ENCODE peak calls at places on chromosomes 12 and 14, in four cellular contexts. L is HEK293T, O is HL-60, B is fibroblast of lung. X is an unnamed sample.

GRCh38 chr12:42588981-42589464 is 523 bp downstream of the PRICKLE1 start:
- DNase-seq in L (peak; percentile 59), O (peak; percentile 12), B (peak; percentile 48), X (peak; percentile 65)

GRCh38 chr12:50403001-50403440 is 2.3 kb downstream of the LARP4 start:
- DNase-seq in L (no peak), O (no peak), B (no peak), X (no peak)

GRCh38 chr14:26917086-26917485 is 319.3 kb upstream of the NOVA1 start:
- DNase-seq in L (peak; percentile 12), O (no peak), B (peak; percentile 78), X (no peak)

GRCh38 chr12:78534311-78534710 is 330.3 kb upstream of the SYT1 start:
- DNase-seq in L (no peak), O (no peak), B (no peak), X (no peak)

GRCh38 chr12:110927545-110927944 is 7.2 kb upstream of the MYL2 start:
- DNase-seq in L (no peak), O (no peak), B (no peak), X (no peak)

GRCh38 chr12:122998316-122998715 is 17.8 kb downstream of the ARL6IP4 start:
- DNase-seq in L (no peak), O (no peak), B (no peak), X (no peak)

GRCh38 chr12:53268637-53269562 is 801 bp downstream of the ESPL1 start:
- DNase-seq in L (no peak), O (no peak), B (peak; percentile 8), X (no peak)

GRCh38 chr14:43706901-43707300 is 800.2 kb downstream of the FSCB start:
- DNase-seq in L (no peak), O (no peak), B (peak; percentile 32), X (no peak)

GRCh38 chr12:109626378-109627115 is 53.0 kb downstream of the MVK start:
- DNase-seq in L (no peak), O (no peak), B (no peak), X (no peak)

GRCh38 chr12:10365716-10366433 is 24.0 kb downstream of the KLRK1 start:
- DNase-seq in L (peak; percentile 30), O (peak; percentile 6), B (peak; percentile 42), X (no peak)

GRCh38 chr12:50550530-50551223 is 45.9 kb downstream of the DIP2B start:
- DNase-seq in L (no peak), O (no peak), B (no peak), X (no peak)

GRCh38 chr14:97177635-97178034 is 380.5 kb downstream of the VRK1 start:
- DNase-seq in L (no peak), O (no peak), B (no peak), X (no peak)

GRCh38 chr12:41531147-41531829 is 343.2 kb downstream of the PDZRN4 start:
- DNase-seq in L (no peak), O (no peak), B (peak; percentile 32), X (no peak)

GRCh38 chr14:91244501-91244901 is at the start of gene GPR68:
- DNase-seq in L (no peak), O (peak; percentile 54), B (peak; percentile 74), X (peak; percentile 44)

GRCh38 chr12:58811346-58811745 is 109.0 kb downstream of the LRIG3 start:
- DNase-seq in L (no peak), O (peak; percentile 30), B (no peak), X (no peak)

GRCh38 chr12:58757422-58757821 is 162.9 kb downstream of the LRIG3 start:
- DNase-seq in L (no peak), O (no peak), B (peak; percentile 92), X (no peak)

GRCh38 chr12:46209165-46209564 is 59.7 kb downstream of the SLC38A1 start:
- DNase-seq in L (no peak), O (no peak), B (peak; percentile 63), X (no peak)

GRCh38 chr12:89345830-89346740 is 6.2 kb downstream of the DUSP6 start:
- DNase-seq in L (no peak), O (peak; percentile 98), B (peak; percentile 69), X (peak; percentile 47)

GRCh38 chr12:3492868-3493224 is 1.8 kb downstream of the PRMT8 start:
- DNase-seq in L (no peak), O (no peak), B (no peak), X (no peak)

GRCh38 chr12:121718653-121719239 is 6.2 kb downstream of the TMEM120B start:
- DNase-seq in L (no peak), O (no peak), B (no peak), X (no peak)

GRCh38 chr14:37142835-37143499 is 29.4 kb downstream of the SLC25A21 start:
- DNase-seq in L (no peak), O (no peak), B (peak; percentile 17), X (no peak)

GRCh38 chr14:65224799-65225198 is 122.5 kb upstream of the MAX start:
- DNase-seq in L (no peak), O (no peak), B (no peak), X (no peak)

GRCh38 chr12:19129486-19130223 is at the start of gene PLEKHA5:
- DNase-seq in L (peak; percentile 74), O (no peak), B (peak; percentile 64), X (peak; percentile 79)